ENCODE peak calls at places on chromosomes 5 and 9, in five cellular contexts. L is H1, H is SJSA1, O is left ventricle myocardium inferior, K is mammary epithelial cell. V is an unnamed sample.

GRCh38 chr5:158878227-158878626 is 221.5 kb downstream of the EBF1 start:
- DNase-seq in K (no peak), O (no peak), H (no peak), L (no peak), V (no peak)

GRCh38 chr5:110064593-110065268 is 375.0 kb downstream of the MAN2A1 start:
- DNase-seq in O (no peak), H (no peak), K (no peak), L (no peak), V (no peak)

GRCh38 chr5:74063821-74064598 is 438.0 kb downstream of the ARHGEF28 start:
- DNase-seq in H (peak), L (no peak), O (no peak), K (peak), V (no peak)

GRCh38 chr9:136700959-136701664 is 11.3 kb upstream of the DIPK1B start:
- DNase-seq in O (no peak), H (no peak), L (no peak), K (no peak), V (no peak)

GRCh38 chr5:150106669-150107068 is 20.3 kb upstream of the CSF1R start:
- DNase-seq in H (no peak), O (no peak), K (no peak), L (no peak), V (no peak)

GRCh38 chr9:124332756-124333155 is 75.0 kb downstream of the NEK6 start:
- DNase-seq in H (no peak), L (no peak), K (no peak), O (no peak), V (no peak)

GRCh38 chr5:32581010-32581785 is 4.2 kb upstream of the SUB1 start:
- DNase-seq in K (no peak), L (no peak), O (no peak), H (no peak), V (no peak)

GRCh38 chr5:84384604-84385575 is at the start of gene EDIL3:
- DNase-seq in O (no peak), K (peak), H (peak), L (no peak), V (peak)

GRCh38 chr5:175060264-175060663 is 335.9 kb downstream of the MSX2 start:
- DNase-seq in K (no peak), L (no peak), H (no peak), O (no peak), V (no peak)

GRCh38 chr9:137788561-137789294 is 88.9 kb upstream of the CACNA1B start:
- DNase-seq in H (no peak), K (no peak), L (no peak), O (no peak), V (no peak)

GRCh38 chr5:13708432-13708831 is 236.1 kb downstream of the DNAH5 start:
- DNase-seq in L (no peak), K (no peak), H (no peak), O (no peak), V (no peak)

GRCh38 chr5:118722165-118723020 is 266.0 kb downstream of the DTWD2 start:
- DNase-seq in K (no peak), L (no peak), H (no peak), O (no peak), V (no peak)

GRCh38 chr9:130940693-130941576 is 1.9 kb upstream of the FIBCD1 start:
- DNase-seq in L (peak), O (peak), H (no peak), K (peak), V (peak)

GRCh38 chr9:25602366-25603044 is 75.7 kb downstream of the TUSC1 start:
- DNase-seq in H (no peak), L (no peak), K (no peak), O (no peak), V (no peak)

GRCh38 chr5:149202910-149203451 is 61.7 kb downstream of the ABLIM3 start:
- DNase-seq in O (no peak), L (no peak), K (no peak), H (no peak), V (no peak)

GRCh38 chr5:6107675-6108539 is 270.4 kb downstream of the MED10 start:
- DNase-seq in O (no peak), H (no peak), L (no peak), K (no peak), V (no peak)

GRCh38 chr9:117795271-117795670 is 91.1 kb downstream of the TLR4 start:
- DNase-seq in O (no peak), L (no peak), H (no peak), K (no peak), V (no peak)

GRCh38 chr5:8842906-8843590 is 702.8 kb downstream of the SEMA5A start:
- DNase-seq in H (no peak), K (peak), O (no peak), L (no peak), V (no peak)

GRCh38 chr5:8844847-8845246 is 701.0 kb downstream of the SEMA5A start:
- DNase-seq in H (no peak), K (no peak), L (no peak), O (no peak), V (no peak)

GRCh38 chr5:8845316-8845715 is 700.6 kb downstream of the SEMA5A start:
- DNase-seq in K (peak), H (no peak), L (no peak), O (no peak), V (no peak)

GRCh38 chr5:8844206-8844605 is 701.7 kb downstream of the SEMA5A start:
- DNase-seq in K (no peak), O (no peak), L (no peak), H (no peak), V (no peak)

DNA sequence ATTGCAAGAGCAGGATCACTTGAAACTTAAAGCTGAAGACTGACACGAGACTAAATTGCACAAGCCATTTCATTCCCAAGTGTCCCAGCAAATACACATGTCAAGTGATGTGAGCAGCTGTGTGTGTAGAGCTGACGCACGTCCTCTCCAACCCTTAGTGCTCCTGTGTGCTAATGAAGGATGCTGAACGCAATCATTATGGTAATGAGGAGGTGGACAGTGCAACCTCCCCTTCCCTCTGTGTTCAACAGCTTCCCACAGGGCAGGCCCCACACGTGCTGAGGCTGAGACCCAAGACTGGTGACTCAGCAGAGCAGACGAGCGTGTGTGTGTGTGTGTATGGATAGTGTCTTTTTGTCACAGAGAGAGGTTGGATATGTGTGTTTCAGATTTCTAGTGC is 702.1 kb downstream of the SEMA5A start:
- DNase-seq in H (no peak), L (no peak), O (peak), K (no peak), V (peak)
- H3K27ac ChIP-seq in H (no peak), L (no peak), O (peak), K (no peak), V (peak)

DNA sequence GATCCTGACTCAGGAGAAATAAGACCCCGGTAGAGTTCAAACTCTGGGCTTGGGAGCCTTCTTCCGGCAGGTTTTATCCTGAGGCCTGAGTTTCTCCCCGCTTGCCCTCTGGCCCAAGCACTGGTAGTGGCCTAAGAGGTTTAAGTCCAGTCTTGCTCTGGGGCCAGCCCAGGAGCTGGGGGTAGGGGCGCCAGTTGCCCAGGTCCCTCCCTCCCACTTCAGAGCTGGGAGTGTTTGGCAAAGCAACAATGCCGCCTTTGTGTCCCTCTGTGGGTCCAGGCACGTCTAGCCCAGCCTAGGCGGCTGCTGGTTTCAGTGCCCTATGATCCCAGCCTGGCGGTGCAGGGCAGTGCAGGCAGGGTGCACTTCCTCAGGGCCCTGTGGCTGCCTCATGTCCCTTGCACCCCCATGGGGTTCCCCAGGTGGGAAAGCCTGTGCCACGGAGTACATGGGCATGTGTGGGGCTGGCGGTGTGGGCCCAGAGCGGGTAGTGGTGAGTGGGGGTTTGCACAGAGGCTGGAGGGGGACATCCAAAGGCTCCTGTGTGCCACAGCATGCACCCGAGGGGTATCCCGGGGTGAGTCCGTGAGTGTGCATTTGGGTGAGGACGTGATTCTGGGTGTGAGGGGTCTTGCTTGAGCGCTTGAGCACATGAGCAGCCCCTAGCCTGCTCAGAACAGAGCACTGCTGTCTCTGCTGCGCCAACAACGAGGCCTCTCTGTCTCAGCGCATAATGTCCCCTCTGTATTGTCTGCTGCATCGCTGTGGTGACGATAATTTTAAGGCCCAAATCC is 61.7 kb upstream of the PSD2 start:
- DNase-seq in K (peak), O (no peak), L (no peak), H (no peak), V (peak)
- H3K27ac ChIP-seq in K (no peak), O (peak), L (no peak), H (no peak), V (peak)

GRCh38 chr9:93509084-93509483 is 55.7 kb upstream of the FAM120AOS start:
- DNase-seq in K (no peak), H (no peak), O (no peak), L (no peak), V (no peak)

GRCh38 chr9:93508207-93508606 is 54.8 kb upstream of the FAM120AOS start:
- DNase-seq in L (no peak), O (no peak), H (no peak), K (no peak), V (no peak)

GRCh38 chr9:93507780-93508179 is 54.4 kb upstream of the FAM120AOS start:
- DNase-seq in H (no peak), O (no peak), K (no peak), L (no peak), V (no peak)

GRCh38 chr9:93503381-93503780 is 50.0 kb upstream of the FAM120AOS start:
- DNase-seq in H (no peak), L (no peak), O (no peak), K (no peak), V (no peak)

DNA sequence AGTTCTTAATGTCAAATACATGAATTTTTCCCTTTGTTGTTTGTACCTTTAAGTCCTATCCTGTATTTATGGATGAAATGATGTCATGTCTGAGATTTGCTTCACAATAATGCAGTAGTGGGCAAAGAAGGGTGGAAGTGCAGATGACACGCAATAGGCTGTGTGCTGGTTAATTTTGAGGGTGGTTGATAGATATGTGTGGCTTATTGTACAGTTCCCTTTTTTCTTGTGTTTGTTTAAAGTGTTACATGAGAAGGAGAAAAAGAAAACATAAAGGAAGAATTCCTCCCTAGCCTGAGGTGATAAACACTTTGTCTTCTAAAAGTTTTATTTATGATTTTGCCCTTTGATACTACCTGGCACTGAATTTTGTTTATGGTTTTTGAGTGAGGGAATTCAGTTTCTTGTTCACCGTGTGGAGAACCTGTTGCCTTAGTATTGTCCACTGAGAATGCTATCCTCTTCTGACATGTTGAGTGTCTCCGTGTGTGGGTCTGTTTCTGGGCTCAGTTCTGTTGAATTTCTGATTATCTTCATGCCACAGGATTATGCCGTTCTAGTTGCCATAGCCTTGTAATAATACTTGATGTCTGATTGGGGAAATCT is 52.2 kb upstream of the FAM120AOS start:
- DNase-seq in H (no peak), O (no peak), K (no peak), L (no peak), V (no peak)
- H3K27ac ChIP-seq in H (no peak), O (peak), K (no peak), L (no peak), V (no peak)

GRCh38 chr5:83034552-83035181 is 42.5 kb downstream of the TMEM167A start:
- DNase-seq in K (no peak), O (no peak), H (no peak), L (no peak), V (no peak)
- H3K27ac ChIP-seq in K (no peak), O (peak), H (no peak), L (no peak), V (peak)